ENCODE peak calls at places on chromosome 9, in eight cellular contexts. I is nephron progenitor cell; D is stimulated activated CD8-positive, alpha-beta memory T cell treated with anti-CD3 and anti-CD28 coated beads, Interleukin-12 subunit alpha, Interleukin-12 subunit beta, amount 100 ng/mL, for 4 hours; V is RPMI7951; Z is EH; A is astrocyte of the spinal cord; T is BJ; P is mucosa of descending colon. S is an unnamed sample.

GRCh38 chr9:136533775-136534157 is 12.1 kb downstream of the NOTCH1 start:
- DNase-seq in I (no peak), D (peak), V (no peak), Z (no peak), A (peak), T (no peak), P (peak), S (peak)

GRCh38 chr9:95793924-95794828 is 81.3 kb upstream of the ERCC6L2 start:
- DNase-seq in I (no peak), D (no peak), V (peak), Z (peak), A (peak), T (peak), P (no peak), S (no peak)

GRCh38 chr9:136740971-136741884 is 1.5 kb downstream of the LCN10 start:
- DNase-seq in I (no peak), D (no peak), V (no peak), Z (peak), A (no peak), T (no peak), P (peak), S (peak)

GRCh38 chr9:37209431-37210386 is 89.3 kb downstream of the ZCCHC7 start:
- DNase-seq in I (no peak), D (no peak), V (no peak), Z (peak), A (no peak), T (no peak), P (no peak), S (no peak)

GRCh38 chr9:107395126-107395525 is 94.4 kb downstream of the KLF4 start:
- DNase-seq in I (no peak), D (no peak), V (no peak), Z (no peak), A (no peak), T (no peak), P (no peak), S (no peak)

GRCh38 chr9:121123816-121124536 is 49.2 kb downstream of the CNTRL start:
- DNase-seq in I (no peak), D (no peak), V (no peak), Z (no peak), A (no peak), T (no peak), P (no peak), S (no peak)

GRCh38 chr9:99126312-99126711 is 21.4 kb downstream of the TGFBR1 start:
- DNase-seq in I (no peak), D (no peak), V (no peak), Z (peak), A (no peak), T (no peak), P (no peak), S (no peak)

GRCh38 chr9:4502444-4502843 is 12.2 kb downstream of the SLC1A1 start:
- DNase-seq in I (no peak), D (no peak), V (no peak), Z (no peak), A (no peak), T (no peak), P (no peak), S (no peak)

GRCh38 chr9:7067169-7067568 is 309.4 kb downstream of the KDM4C start:
- DNase-seq in I (no peak), D (no peak), V (no peak), Z (no peak), A (no peak), T (no peak), P (no peak), S (no peak)

GRCh38 chr9:124671861-124672260 is 99.2 kb downstream of the NR6A1 start:
- DNase-seq in I (no peak), D (no peak), V (no peak), Z (no peak), A (no peak), T (no peak), P (no peak), S (no peak)

GRCh38 chr9:124559871-124560270 is 52.7 kb upstream of the NR5A1 start:
- DNase-seq in I (no peak), D (no peak), V (no peak), Z (peak), A (peak), T (no peak), P (no peak), S (no peak)

GRCh38 chr9:27392451-27392850 is 95.5 kb upstream of the EQTN start:
- DNase-seq in I (no peak), D (no peak), V (no peak), Z (no peak), A (no peak), T (no peak), P (no peak), S (no peak)

GRCh38 chr9:36064448-36065037 is 27.8 kb downstream of the RECK start:
- DNase-seq in I (no peak), D (no peak), V (no peak), Z (peak), A (peak), T (no peak), P (no peak), S (no peak)

GRCh38 chr9:78133751-78134150 is 102.1 kb upstream of the CEP78 start:
- DNase-seq in I (no peak), D (no peak), V (no peak), Z (no peak), A (no peak), T (no peak), P (no peak), S (no peak)

GRCh38 chr9:94870465-94870792 is 143.9 kb downstream of the AOPEP start:
- DNase-seq in I (no peak), D (no peak), V (no peak), Z (no peak), A (no peak), T (no peak), P (no peak), S (no peak)

GRCh38 chr9:85960688-85961093 is 19.7 kb downstream of the NAA35 start:
- DNase-seq in I (no peak), D (no peak), V (no peak), Z (peak), A (no peak), T (no peak), P (no peak), S (no peak)

GRCh38 chr9:69122391-69123141 is 51.5 kb upstream of the TJP2 start:
- DNase-seq in I (no peak), D (no peak), V (peak), Z (peak), A (peak), T (no peak), P (peak), S (no peak)

GRCh38 chr9:123445981-123446610 is 90.1 kb downstream of the CRB2 start:
- DNase-seq in I (peak), D (no peak), V (peak), Z (peak), A (peak), T (no peak), P (no peak), S (no peak)

GRCh38 chr9:127854169-127854833 is at the start of gene ENG:
- DNase-seq in I (peak), D (no peak), V (peak), Z (peak), A (peak), T (no peak), P (peak), S (peak)

GRCh38 chr9:89661391-89661949 is 56.7 kb downstream of the GADD45G start:
- DNase-seq in I (no peak), D (no peak), V (no peak), Z (peak), A (no peak), T (peak), P (peak), S (no peak)

GRCh38 chr9:15999422-16000339 is 446.8 kb downstream of the CCDC171 start:
- DNase-seq in I (no peak), D (no peak), V (peak), Z (peak), A (peak), T (peak), P (no peak), S (no peak)

GRCh38 chr9:129412814-129413536 is 207.9 kb downstream of the C9orf50 start:
- DNase-seq in I (peak), D (no peak), V (peak), Z (peak), A (peak), T (peak), P (peak), S (peak)

S was measured in Right ventricle myocardium superior.